ENCODE peak calls at places on chromosomes 16 and 17, in five cellular contexts. M is GM12878, G is A549, K is HepG2, Y is K562. T is an unnamed sample.

GRCh38 chr17:58487589-58488427 is at the start of gene HSF5:
- DNase-seq in Y (no peak), G (no peak), K (no peak), M (no peak), T (peak)

GRCh38 chr17:49557204-49558024 is 18.3 kb upstream of the NXPH3 start:
- DNase-seq in K (peak), Y (peak), G (peak), M (no peak), T (peak)

GRCh38 chr16:46658925-46659324 is 30.1 kb downstream of the VPS35 start:
- DNase-seq in Y (no peak), K (no peak), M (peak), G (no peak), T (no peak)

GRCh38 chr17:58338907-58339774 is 10.5 kb upstream of the TSPOAP1 start:
- DNase-seq in G (no peak), K (peak), Y (peak), M (peak), T (peak)

GRCh38 chr17:48625502-48626201 is 506 bp downstream of the HOXB9 start:
- DNase-seq in G (peak), M (no peak), K (no peak), Y (peak), T (peak)

GRCh38 chr16:6165330-6165984 is 1067.9 kb upstream of the EEF2KMT start:
- DNase-seq in Y (no peak), M (no peak), K (no peak), G (peak), T (peak)

GRCh38 chr16:79287424-79287917 is 313.1 kb downstream of the MAF start:
- DNase-seq in K (no peak), Y (no peak), M (no peak), G (no peak), T (no peak)

GRCh38 chr17:28623696-28624095 is 9.7 kb upstream of the RSKR start:
- DNase-seq in Y (no peak), M (no peak), G (no peak), K (no peak), T (no peak)

GRCh38 chr16:11297492-11298142 is 16.5 kb upstream of the PRM1 start:
- DNase-seq in K (peak), M (peak), Y (peak), G (no peak), T (peak)

GRCh38 chr17:75061618-75062017 is 14.6 kb downstream of the KCTD2 start:
- DNase-seq in K (no peak), Y (no peak), G (no peak), M (no peak), T (no peak)

GRCh38 chr16:79143026-79143425 is 457.5 kb downstream of the MAF start:
- DNase-seq in Y (no peak), M (no peak), G (no peak), K (no peak), T (peak)

GRCh38 chr17:29112780-29113295 is 67.4 kb downstream of the MYO18A start:
- DNase-seq in M (no peak), K (no peak), Y (no peak), G (no peak), T (no peak)

GRCh38 chr17:34840758-34841157 is 120.5 kb downstream of the CCT6B start:
- DNase-seq in K (no peak), G (no peak), M (no peak), Y (no peak), T (peak)

GRCh38 chr17:33934696-33935095 is 320.4 kb upstream of the CCL2 start:
- DNase-seq in M (no peak), Y (no peak), G (no peak), K (no peak), T (no peak)

GRCh38 chr17:29504711-29505110 is 62.1 kb downstream of the ABHD15 start:
- DNase-seq in M (no peak), K (no peak), G (no peak), Y (no peak), T (no peak)

DNA sequence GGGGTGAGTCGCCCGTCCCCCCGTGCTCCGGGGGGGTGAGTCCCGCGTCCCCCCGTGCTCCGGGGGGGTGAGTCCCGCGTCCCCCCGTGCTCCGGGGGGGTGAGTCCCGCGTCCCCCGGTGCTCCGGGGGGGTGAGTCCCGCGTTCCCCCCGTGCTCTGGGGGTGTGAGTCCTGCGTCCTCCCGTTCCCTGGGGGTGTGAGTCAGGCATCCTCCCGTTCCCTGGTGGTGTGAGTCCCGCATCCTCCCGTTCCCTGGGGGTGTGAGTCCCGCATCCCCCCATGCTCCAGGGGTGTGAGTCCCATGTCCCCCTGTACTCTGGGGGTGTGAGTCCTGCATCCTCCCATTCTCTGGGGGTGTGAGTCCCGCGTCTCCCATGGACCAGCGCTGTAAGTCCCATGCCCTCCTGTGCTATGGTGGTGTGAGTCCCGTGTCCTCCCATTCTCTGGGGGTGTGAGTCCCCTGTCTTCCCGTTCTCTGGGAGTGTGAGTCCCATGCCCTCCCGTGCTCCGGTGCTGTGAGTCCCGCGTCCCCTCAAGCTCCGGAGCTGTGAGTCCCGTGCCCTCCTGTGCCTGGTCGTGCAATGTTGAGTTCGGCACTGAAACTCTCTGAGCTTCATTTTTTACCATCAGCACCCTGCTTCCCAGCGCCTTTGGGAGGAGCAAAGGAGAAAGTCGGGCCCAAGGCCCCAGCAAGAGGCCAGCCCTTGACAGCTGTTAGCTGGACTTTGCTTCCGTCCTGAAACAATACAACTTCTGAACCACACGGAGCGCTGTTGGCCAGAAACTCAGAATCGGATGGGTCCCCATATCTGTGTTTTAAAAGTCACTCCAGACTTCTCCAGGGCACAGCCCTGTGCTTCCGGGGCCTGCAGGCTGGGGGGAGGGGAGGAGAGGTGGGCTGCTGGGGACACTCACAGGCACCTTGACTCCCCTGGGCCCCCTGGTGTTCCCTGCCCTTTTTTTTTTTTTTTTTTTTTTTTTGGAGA is 11.5 kb upstream of the ZC3H18 start:
- DNase-seq in G (peak), M (no peak), Y (peak), K (peak), T (peak)
- TF ChIP-seq JUNB in G (no peak), M (no peak), Y (no peak), K (no peak), T (no peak)

GRCh38 chr16:21222495-21223337 is 10.8 kb upstream of the ANKS4B start:
- DNase-seq in G (no peak), K (no peak), M (no peak), Y (no peak), T (peak)

GRCh38 chr16:21227886-21228285 is 5.6 kb upstream of the ANKS4B start:
- DNase-seq in K (no peak), M (no peak), Y (no peak), G (no peak), T (no peak)

GRCh38 chr16:21224800-21225199 is 8.7 kb upstream of the ANKS4B start:
- DNase-seq in Y (peak), G (no peak), M (no peak), K (no peak), T (no peak)

GRCh38 chr16:21226749-21227148 is 6.8 kb upstream of the ANKS4B start:
- DNase-seq in M (no peak), Y (no peak), G (no peak), K (no peak), T (no peak)

GRCh38 chr16:21223787-21224186 is 9.7 kb upstream of the ANKS4B start:
- DNase-seq in G (no peak), K (no peak), Y (no peak), M (no peak), T (peak)
- H3K4me3 ChIP-seq in G (no peak), K (no peak), Y (no peak), M (no peak), T (no peak)

GRCh38 chr17:15255713-15256454 is 9.2 kb downstream of the PMP22 start:
- DNase-seq in K (no peak), G (no peak), M (no peak), Y (no peak), T (no peak)
- H3K4me2 ChIP-seq in K (no peak), G (no peak), M (no peak), Y (no peak), T (no peak)

GRCh38 chr17:9959377-9959981 is 54.4 kb upstream of the RCVRN start:
- DNase-seq in Y (peak), M (no peak), K (peak), G (peak), T (peak)
- TF ChIP-seq JUNB in Y (no peak), M (no peak), K (no peak), G (no peak), T (no peak)

GRCh38 chr17:62705781-62706597 is 78.5 kb downstream of the MRC2 start:
- DNase-seq in Y (no peak), G (no peak), K (no peak), M (no peak), T (peak)
- H3K4me3 ChIP-seq in Y (no peak), G (no peak), K (no peak), M (no peak), T (peak)

DNA sequence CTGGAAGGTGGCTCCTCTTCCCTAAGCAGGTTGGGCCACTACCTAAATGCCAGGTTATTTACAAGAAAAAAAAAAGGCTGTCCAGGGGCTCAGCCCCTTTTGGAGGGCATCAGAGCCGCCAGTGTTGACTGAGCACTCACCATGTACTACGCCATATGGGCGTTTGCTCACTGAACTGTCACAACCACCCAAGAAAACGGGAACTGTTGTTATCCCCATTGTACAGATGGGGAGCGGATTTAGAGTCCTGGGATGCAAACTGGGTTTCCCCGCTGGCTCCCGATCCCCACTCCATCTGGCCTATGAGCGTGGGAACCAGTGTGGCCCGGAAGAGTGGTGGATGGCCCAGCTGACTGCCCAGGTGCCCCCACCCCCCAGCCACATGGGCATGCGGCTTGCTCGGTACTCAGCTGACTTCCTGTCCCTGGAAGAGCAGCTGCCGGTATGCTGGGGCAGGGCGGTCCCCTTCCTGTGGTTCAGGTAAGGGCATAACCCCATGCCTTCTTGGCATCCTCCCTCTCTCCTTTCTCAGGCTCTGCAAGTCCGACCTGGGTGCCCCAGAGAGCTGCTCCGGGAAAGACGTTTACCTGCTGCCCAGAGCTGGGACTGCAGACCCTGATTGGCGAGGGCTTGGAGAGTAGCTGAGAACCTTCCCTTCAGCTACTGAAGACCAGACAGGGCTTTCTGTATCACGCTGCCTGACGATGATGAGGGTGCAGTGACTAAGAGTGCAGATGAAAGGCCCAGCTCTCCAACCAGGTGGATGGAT is 16.3 kb downstream of the SOCS3 start:
- DNase-seq in G (no peak), M (no peak), K (no peak), Y (no peak), T (peak)
- H3K4me2 ChIP-seq in G (peak), M (peak), K (no peak), Y (no peak), T (peak)

GRCh38 chr17:66814570-66814969 is 20.3 kb upstream of the CACNG5 start:
- DNase-seq in M (no peak), Y (no peak), K (no peak), G (no peak), T (no peak)

GRCh38 chr17:66817750-66818149 is 17.2 kb upstream of the CACNG5 start:
- DNase-seq in M (no peak), K (no peak), Y (no peak), G (no peak), T (no peak)

GRCh38 chr17:66814026-66814425 is 20.9 kb upstream of the CACNG5 start:
- DNase-seq in M (no peak), G (no peak), Y (no peak), K (no peak), T (no peak)

GRCh38 chr17:66822009-66822408 is 12.9 kb upstream of the CACNG5 start:
- DNase-seq in M (no peak), G (no peak), K (no peak), Y (no peak), T (no peak)

GRCh38 chr17:66819466-66819865 is 15.5 kb upstream of the CACNG5 start:
- DNase-seq in K (no peak), Y (no peak), M (no peak), G (no peak), T (no peak)
- TF ChIP-seq JUNB in K (no peak), Y (no peak), M (no peak), G (no peak), T (no peak)

GRCh38 chr16:3101841-3102470 is 2.9 kb upstream of the ZSCAN10 start:
- DNase-seq in K (no peak), G (no peak), M (no peak), Y (no peak), T (peak)
- H3K4me3 ChIP-seq in K (no peak), G (no peak), M (peak), Y (no peak), T (peak)

T was measured in GM23338.